ENCODE peak calls at places on chromosomes 13 and 19, in five cellular contexts. One of them, this sample, is unnamed.

GRCh38 chr13:97946951-97947588 is 6.4 kb upstream of the IPO5 start:
- DNase-seq in ascending aorta: no peak
- DNase-seq in T-helper 2 cell: no peak
- DNase-seq in AG08396: peak; percentile 78
- DNase-seq in NCI-H510A: no peak
- DNase-seq in this sample: no peak

GRCh38 chr13:75825161-75825560 is 189.0 kb downstream of the LMO7 start:
- DNase-seq in ascending aorta: no peak
- DNase-seq in T-helper 2 cell: no peak
- DNase-seq in AG08396: no peak
- DNase-seq in NCI-H510A: no peak
- DNase-seq in this sample: no peak

GRCh38 chr13:50552424-50552966 is 291.0 kb downstream of the DLEU7 start:
- DNase-seq in ascending aorta: no peak
- DNase-seq in T-helper 2 cell: no peak
- DNase-seq in AG08396: no peak
- DNase-seq in NCI-H510A: no peak
- DNase-seq in this sample: no peak

GRCh38 chr13:106138620-106139019 is 396.8 kb downstream of the EFNB2 start:
- DNase-seq in ascending aorta: no peak
- DNase-seq in T-helper 2 cell: no peak
- DNase-seq in AG08396: no peak
- DNase-seq in NCI-H510A: no peak
- DNase-seq in this sample: no peak

GRCh38 chr19:56377105-56377924 is 16.0 kb downstream of the ZNF582 start:
- DNase-seq in ascending aorta: no peak
- DNase-seq in T-helper 2 cell: no peak
- DNase-seq in AG08396: no peak
- DNase-seq in NCI-H510A: no peak
- DNase-seq in this sample: no peak

GRCh38 chr19:43438291-43439162 is 23.8 kb downstream of the TEX101 start:
- DNase-seq in ascending aorta: no peak
- DNase-seq in T-helper 2 cell: no peak
- DNase-seq in AG08396: peak; percentile 66
- DNase-seq in NCI-H510A: no peak
- DNase-seq in this sample: no peak

GRCh38 chr13:77185721-77186120 is 141.2 kb downstream of the MYCBP2 start:
- DNase-seq in ascending aorta: no peak
- DNase-seq in T-helper 2 cell: no peak
- DNase-seq in AG08396: no peak
- DNase-seq in NCI-H510A: no peak
- DNase-seq in this sample: no peak

GRCh38 chr13:46341112-46341711 is 45.8 kb downstream of the RUBCNL start:
- DNase-seq in ascending aorta: no peak
- DNase-seq in T-helper 2 cell: no peak
- DNase-seq in AG08396: no peak
- DNase-seq in NCI-H510A: no peak
- DNase-seq in this sample: no peak

GRCh38 chr13:94656766-94657165 is 55.1 kb downstream of the GPR180 start:
- DNase-seq in ascending aorta: no peak
- DNase-seq in T-helper 2 cell: no peak
- DNase-seq in AG08396: peak; percentile 70
- DNase-seq in NCI-H510A: no peak
- DNase-seq in this sample: no peak

This sample was measured in activated effector memory CD4-positive, alpha-beta T cell treated with Interleukin-2 at 50 U/mL for 16 hours.